ENCODE peak calls at places on chromosomes 1 and 21, in five cellular contexts. One of them, this sample, is unnamed.

GRCh38 chr21:44996501-44996921 is 56.7 kb downstream of the SLX9 start:
- DNase-seq in astrocyte of the spinal cord: no peak
- DNase-seq in CD8-positive, alpha-beta T cell: no peak
- DNase-seq in tibial artery: no peak
- DNase-seq in pancreas: peak; percentile 53
- DNase-seq in this sample: no peak

GRCh38 chr1:173889885-173890284 is 21.7 kb downstream of the ZBTB37 start:
- DNase-seq in astrocyte of the spinal cord: no peak
- DNase-seq in CD8-positive, alpha-beta T cell: no peak
- DNase-seq in tibial artery: no peak
- DNase-seq in pancreas: no peak
- DNase-seq in this sample: no peak

GRCh38 chr1:37332126-37332525 is 142.3 kb upstream of the ZC3H12A start:
- DNase-seq in astrocyte of the spinal cord: no peak
- DNase-seq in CD8-positive, alpha-beta T cell: no peak
- DNase-seq in tibial artery: no peak
- DNase-seq in pancreas: no peak
- DNase-seq in this sample: no peak

GRCh38 chr1:13513885-13514546 is at the start of gene LRRC38:
- DNase-seq in astrocyte of the spinal cord: no peak
- DNase-seq in CD8-positive, alpha-beta T cell: no peak
- DNase-seq in tibial artery: no peak
- DNase-seq in pancreas: no peak
- DNase-seq in this sample: no peak

GRCh38 chr21:40731206-40731605 is 115.8 kb downstream of the DSCAM start:
- DNase-seq in astrocyte of the spinal cord: no peak
- DNase-seq in CD8-positive, alpha-beta T cell: no peak
- DNase-seq in tibial artery: no peak
- DNase-seq in pancreas: no peak
- DNase-seq in this sample: no peak

GRCh38 chr1:31583995-31584868 is 7.9 kb downstream of the TINAGL1 start:
- DNase-seq in astrocyte of the spinal cord: peak; percentile 57
- DNase-seq in CD8-positive, alpha-beta T cell: no peak
- DNase-seq in tibial artery: peak; percentile 87
- DNase-seq in pancreas: peak; percentile 91
- DNase-seq in this sample: no peak

GRCh38 chr1:115112496-115113375 is 23.4 kb upstream of the TSPAN2 start:
- DNase-seq in astrocyte of the spinal cord: peak; percentile 18
- DNase-seq in CD8-positive, alpha-beta T cell: peak; percentile 38
- DNase-seq in tibial artery: no peak
- DNase-seq in pancreas: no peak
- DNase-seq in this sample: no peak

GRCh38 chr1:14740016-14740415 is 141.5 kb downstream of the KAZN start:
- DNase-seq in astrocyte of the spinal cord: no peak
- DNase-seq in CD8-positive, alpha-beta T cell: no peak
- DNase-seq in tibial artery: no peak
- DNase-seq in pancreas: no peak
- DNase-seq in this sample: no peak

GRCh38 chr1:91606546-91607078 is 106.0 kb downstream of the CDC7 start:
- DNase-seq in astrocyte of the spinal cord: no peak
- DNase-seq in CD8-positive, alpha-beta T cell: no peak
- DNase-seq in tibial artery: no peak
- DNase-seq in pancreas: no peak
- DNase-seq in this sample: no peak

GRCh38 chr1:184078564-184079107 is 27.1 kb downstream of the TSEN15 start:
- DNase-seq in astrocyte of the spinal cord: no peak
- DNase-seq in CD8-positive, alpha-beta T cell: no peak
- DNase-seq in tibial artery: no peak
- DNase-seq in pancreas: no peak
- DNase-seq in this sample: no peak

GRCh38 chr1:21325231-21325718 is 35.0 kb upstream of the ECE1 start:
- DNase-seq in astrocyte of the spinal cord: no peak
- DNase-seq in CD8-positive, alpha-beta T cell: no peak
- DNase-seq in tibial artery: no peak
- DNase-seq in pancreas: no peak
- DNase-seq in this sample: no peak

GRCh38 chr1:117284408-117285215 is 73.9 kb upstream of the VTCN1 start:
- DNase-seq in astrocyte of the spinal cord: peak; percentile 73
- DNase-seq in CD8-positive, alpha-beta T cell: no peak
- DNase-seq in tibial artery: no peak
- DNase-seq in pancreas: no peak
- DNase-seq in this sample: peak; percentile 47

GRCh38 chr1:205199090-205199930 is 12.2 kb downstream of the DSTYK start:
- DNase-seq in astrocyte of the spinal cord: no peak
- DNase-seq in CD8-positive, alpha-beta T cell: no peak
- DNase-seq in tibial artery: no peak
- DNase-seq in pancreas: no peak
- DNase-seq in this sample: peak; percentile 61

GRCh38 chr1:4687943-4688342 is 33.5 kb downstream of the AJAP1 start:
- DNase-seq in astrocyte of the spinal cord: no peak
- DNase-seq in CD8-positive, alpha-beta T cell: no peak
- DNase-seq in tibial artery: no peak
- DNase-seq in pancreas: no peak
- DNase-seq in this sample: no peak

GRCh38 chr1:45854724-45855123 is 51.3 kb downstream of the MAST2 start:
- DNase-seq in astrocyte of the spinal cord: no peak
- DNase-seq in CD8-positive, alpha-beta T cell: no peak
- DNase-seq in tibial artery: no peak
- DNase-seq in pancreas: no peak
- DNase-seq in this sample: no peak
- TF ChIP-seq CTCF in astrocyte of the spinal cord: no peak
- TF ChIP-seq CTCF in CD8-positive, alpha-beta T cell: no peak
- TF ChIP-seq CTCF in tibial artery: no peak
- TF ChIP-seq CTCF in pancreas: no peak
- TF ChIP-seq CTCF in this sample: no peak

DNA sequence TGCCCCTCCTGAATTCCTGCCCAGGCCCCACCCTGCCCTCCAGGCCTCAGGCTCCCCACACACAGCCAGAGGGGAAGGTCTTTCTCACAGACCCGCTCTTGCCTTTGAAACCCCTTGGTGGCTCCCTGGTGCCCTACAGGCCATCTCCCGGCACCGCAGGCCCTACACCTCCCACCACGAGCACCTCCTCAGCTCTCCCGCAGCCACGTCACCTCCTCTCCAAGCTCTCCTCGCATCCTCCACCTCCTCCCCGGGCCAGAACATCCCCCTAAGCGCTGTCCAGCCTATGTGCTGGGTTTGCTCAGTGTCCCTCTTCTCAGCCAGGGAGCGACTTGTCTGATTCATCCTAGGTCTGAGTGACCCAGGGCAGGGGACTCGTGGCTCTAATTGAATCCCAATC is 66.4 kb downstream of the DMRTB1 start:
- DNase-seq in astrocyte of the spinal cord: no peak
- DNase-seq in CD8-positive, alpha-beta T cell: no peak
- DNase-seq in tibial artery: no peak
- DNase-seq in pancreas: no peak
- DNase-seq in this sample: no peak
- H3K4me3 ChIP-seq in astrocyte of the spinal cord: no peak overlapping the region
- H3K4me3 ChIP-seq in CD8-positive, alpha-beta T cell: no peak overlapping the region
- H3K4me3 ChIP-seq in tibial artery: no peak overlapping the region
- H3K4me3 ChIP-seq in pancreas: no peak overlapping the region
- H3K4me3 ChIP-seq in this sample: no peak overlapping the region

GRCh38 chr1:162939035-162939434 is 78.1 kb upstream of the CCDC190 start:
- DNase-seq in astrocyte of the spinal cord: no peak
- DNase-seq in CD8-positive, alpha-beta T cell: no peak
- DNase-seq in tibial artery: no peak
- DNase-seq in pancreas: no peak
- DNase-seq in this sample: no peak
- TF ChIP-seq CTCF in astrocyte of the spinal cord: no peak
- TF ChIP-seq CTCF in CD8-positive, alpha-beta T cell: no peak
- TF ChIP-seq CTCF in tibial artery: no peak
- TF ChIP-seq CTCF in pancreas: no peak
- TF ChIP-seq CTCF in this sample: no peak

GRCh38 chr1:244660595-244660994 is 7.7 kb downstream of the DESI2 start:
- DNase-seq in astrocyte of the spinal cord: no peak
- DNase-seq in CD8-positive, alpha-beta T cell: no peak
- DNase-seq in tibial artery: no peak
- DNase-seq in pancreas: no peak
- DNase-seq in this sample: no peak

GRCh38 chr1:244665771-244666217 is 12.9 kb downstream of the DESI2 start:
- DNase-seq in astrocyte of the spinal cord: peak; percentile 37
- DNase-seq in CD8-positive, alpha-beta T cell: no peak
- DNase-seq in tibial artery: no peak
- DNase-seq in pancreas: no peak
- DNase-seq in this sample: no peak

GRCh38 chr1:244664353-244664752 is 11.4 kb downstream of the DESI2 start:
- DNase-seq in astrocyte of the spinal cord: no peak
- DNase-seq in CD8-positive, alpha-beta T cell: no peak
- DNase-seq in tibial artery: no peak
- DNase-seq in pancreas: no peak
- DNase-seq in this sample: no peak

GRCh38 chr1:244659694-244660093 is 6.8 kb downstream of the DESI2 start:
- DNase-seq in astrocyte of the spinal cord: no peak
- DNase-seq in CD8-positive, alpha-beta T cell: no peak
- DNase-seq in tibial artery: no peak
- DNase-seq in pancreas: no peak
- DNase-seq in this sample: no peak

GRCh38 chr1:244662604-244663003 is 9.7 kb downstream of the DESI2 start:
- DNase-seq in astrocyte of the spinal cord: no peak
- DNase-seq in CD8-positive, alpha-beta T cell: no peak
- DNase-seq in tibial artery: no peak
- DNase-seq in pancreas: no peak
- DNase-seq in this sample: no peak
- H3K4me3 ChIP-seq in astrocyte of the spinal cord: no peak overlapping the region
- H3K4me3 ChIP-seq in CD8-positive, alpha-beta T cell: no peak overlapping the region
- H3K4me3 ChIP-seq in tibial artery: no peak overlapping the region
- H3K4me3 ChIP-seq in pancreas: no peak overlapping the region
- H3K4me3 ChIP-seq in this sample: no peak overlapping the region

GRCh38 chr1:168735987-168736386 is 7.0 kb upstream of the DPT start:
- DNase-seq in astrocyte of the spinal cord: no peak
- DNase-seq in CD8-positive, alpha-beta T cell: no peak
- DNase-seq in tibial artery: no peak
- DNase-seq in pancreas: no peak
- DNase-seq in this sample: no peak

GRCh38 chr1:168733241-168733640 is 4.2 kb upstream of the DPT start:
- DNase-seq in astrocyte of the spinal cord: no peak
- DNase-seq in CD8-positive, alpha-beta T cell: no peak
- DNase-seq in tibial artery: no peak
- DNase-seq in pancreas: no peak
- DNase-seq in this sample: no peak

GRCh38 chr1:168736450-168736980 is 7.5 kb upstream of the DPT start:
- DNase-seq in astrocyte of the spinal cord: no peak
- DNase-seq in CD8-positive, alpha-beta T cell: no peak
- DNase-seq in tibial artery: no peak
- DNase-seq in pancreas: no peak
- DNase-seq in this sample: no peak

GRCh38 chr1:168734271-168734670 is 5.3 kb upstream of the DPT start:
- DNase-seq in astrocyte of the spinal cord: no peak
- DNase-seq in CD8-positive, alpha-beta T cell: no peak
- DNase-seq in tibial artery: no peak
- DNase-seq in pancreas: no peak
- DNase-seq in this sample: no peak

GRCh38 chr1:168734946-168735345 is 5.9 kb upstream of the DPT start:
- DNase-seq in astrocyte of the spinal cord: no peak
- DNase-seq in CD8-positive, alpha-beta T cell: no peak
- DNase-seq in tibial artery: no peak
- DNase-seq in pancreas: no peak
- DNase-seq in this sample: no peak
- TF ChIP-seq CTCF in astrocyte of the spinal cord: no peak
- TF ChIP-seq CTCF in CD8-positive, alpha-beta T cell: no peak
- TF ChIP-seq CTCF in tibial artery: no peak
- TF ChIP-seq CTCF in pancreas: no peak
- TF ChIP-seq CTCF in this sample: no peak

GRCh38 chr1:52636701-52637695 is 4.0 kb downstream of the SHISAL2A start:
- DNase-seq in astrocyte of the spinal cord: no peak
- DNase-seq in CD8-positive, alpha-beta T cell: peak; percentile 52
- DNase-seq in tibial artery: no peak
- DNase-seq in pancreas: no peak
- DNase-seq in this sample: no peak

GRCh38 chr1:52635321-52636089 is 2.5 kb downstream of the SHISAL2A start:
- DNase-seq in astrocyte of the spinal cord: no peak
- DNase-seq in CD8-positive, alpha-beta T cell: no peak
- DNase-seq in tibial artery: no peak
- DNase-seq in pancreas: no peak
- DNase-seq in this sample: no peak

GRCh38 chr1:52641307-52641706 is 8.3 kb downstream of the SHISAL2A start:
- DNase-seq in astrocyte of the spinal cord: no peak
- DNase-seq in CD8-positive, alpha-beta T cell: no peak
- DNase-seq in tibial artery: no peak
- DNase-seq in pancreas: no peak
- DNase-seq in this sample: no peak

GRCh38 chr1:52634111-52634510 is 1.1 kb downstream of the SHISAL2A start:
- DNase-seq in astrocyte of the spinal cord: no peak
- DNase-seq in CD8-positive, alpha-beta T cell: no peak
- DNase-seq in tibial artery: no peak
- DNase-seq in pancreas: no peak
- DNase-seq in this sample: no peak

DNA sequence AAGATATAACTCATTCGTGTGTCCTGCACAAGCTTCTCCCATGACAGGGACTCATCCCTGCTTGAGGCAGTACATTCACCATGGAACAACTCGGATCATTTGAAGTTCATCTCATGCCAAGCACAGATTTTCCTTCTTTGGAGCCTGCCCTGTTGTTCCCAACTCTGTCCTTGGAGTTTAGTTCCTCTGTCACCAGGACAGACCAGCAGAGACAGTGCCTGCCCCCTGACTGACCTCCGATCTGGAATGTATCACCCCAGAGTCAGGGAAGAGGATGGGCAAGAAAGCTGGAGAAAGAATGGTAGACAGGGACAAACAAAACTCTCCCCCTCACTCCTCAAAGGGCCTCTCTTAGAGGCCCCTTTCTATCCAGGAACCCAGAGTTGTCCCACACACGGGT is 5.0 kb downstream of the SHISAL2A start:
- DNase-seq in astrocyte of the spinal cord: no peak
- DNase-seq in CD8-positive, alpha-beta T cell: no peak
- DNase-seq in tibial artery: no peak
- DNase-seq in pancreas: no peak
- DNase-seq in this sample: no peak
- H3K4me3 ChIP-seq in astrocyte of the spinal cord: no peak overlapping the region
- H3K4me3 ChIP-seq in CD8-positive, alpha-beta T cell: peak overlapping the region; percentile 9
- H3K4me3 ChIP-seq in tibial artery: no peak overlapping the region
- H3K4me3 ChIP-seq in pancreas: no peak overlapping the region
- H3K4me3 ChIP-seq in this sample: no peak overlapping the region